ENCODE peak calls at places on chromosomes 7 and 10, in eight cellular contexts. One of them, this sample, is unnamed.

GRCh38 chr7:146146866-146147265 is 30.3 kb downstream of the CNTNAP2 start:
- DNase-seq in NCI-H1417: no peak
- DNase-seq in activated gamma-delta T cell treated with Interleukin-2 at 50 U/mL for 16 hours: no peak
- DNase-seq in occipital lobe: no peak
- DNase-seq in NCI-H2171 treated with DMSO at 0.1 percent for 48 hours: peak; percentile 41
- DNase-seq in PC-3: peak; percentile 32
- DNase-seq in GM23248: peak; percentile 2
- DNase-seq in T-helper 1 cell: no peak
- DNase-seq in this sample: no peak

GRCh38 chr10:32985341-32985764 is 27.3 kb upstream of the ITGB1 start:
- DNase-seq in NCI-H1417: no peak
- DNase-seq in activated gamma-delta T cell treated with Interleukin-2 at 50 U/mL for 16 hours: no peak
- DNase-seq in occipital lobe: no peak
- DNase-seq in NCI-H2171 treated with DMSO at 0.1 percent for 48 hours: no peak
- DNase-seq in PC-3: peak; percentile 47
- DNase-seq in GM23248: no peak
- DNase-seq in T-helper 1 cell: no peak
- DNase-seq in this sample: no peak

GRCh38 chr10:14397069-14397468 is 66.3 kb upstream of the FRMD4A start:
- DNase-seq in NCI-H1417: no peak
- DNase-seq in activated gamma-delta T cell treated with Interleukin-2 at 50 U/mL for 16 hours: no peak
- DNase-seq in occipital lobe: peak; percentile 49
- DNase-seq in NCI-H2171 treated with DMSO at 0.1 percent for 48 hours: no peak
- DNase-seq in PC-3: peak; percentile 45
- DNase-seq in GM23248: peak; percentile 93
- DNase-seq in T-helper 1 cell: no peak
- DNase-seq in this sample: peak; percentile 21

GRCh38 chr7:155458317-155459132 is 596 bp downstream of the EN2 start:
- DNase-seq in NCI-H1417: no peak
- DNase-seq in activated gamma-delta T cell treated with Interleukin-2 at 50 U/mL for 16 hours: no peak
- DNase-seq in occipital lobe: no peak
- DNase-seq in NCI-H2171 treated with DMSO at 0.1 percent for 48 hours: no peak
- DNase-seq in PC-3: no peak
- DNase-seq in GM23248: peak; percentile 21
- DNase-seq in T-helper 1 cell: no peak
- DNase-seq in this sample: no peak

GRCh38 chr10:31274310-31274709 is 44.7 kb upstream of the ZEB1 start:
- DNase-seq in NCI-H1417: no peak
- DNase-seq in activated gamma-delta T cell treated with Interleukin-2 at 50 U/mL for 16 hours: no peak
- DNase-seq in occipital lobe: no peak
- DNase-seq in NCI-H2171 treated with DMSO at 0.1 percent for 48 hours: no peak
- DNase-seq in PC-3: no peak
- DNase-seq in GM23248: peak; percentile 64
- DNase-seq in T-helper 1 cell: no peak
- DNase-seq in this sample: no peak

GRCh38 chr10:74991435-74991834 is 120.0 kb upstream of the SAMD8 start:
- DNase-seq in NCI-H1417: no peak
- DNase-seq in activated gamma-delta T cell treated with Interleukin-2 at 50 U/mL for 16 hours: no peak
- DNase-seq in occipital lobe: no peak
- DNase-seq in NCI-H2171 treated with DMSO at 0.1 percent for 48 hours: peak; percentile 34
- DNase-seq in PC-3: peak; percentile 97
- DNase-seq in GM23248: peak; percentile 45
- DNase-seq in T-helper 1 cell: no peak
- DNase-seq in this sample: no peak

GRCh38 chr7:129865093-129865931 is 87.4 kb downstream of the UBE2H start:
- DNase-seq in NCI-H1417: no peak
- DNase-seq in activated gamma-delta T cell treated with Interleukin-2 at 50 U/mL for 16 hours: no peak
- DNase-seq in occipital lobe: no peak
- DNase-seq in NCI-H2171 treated with DMSO at 0.1 percent for 48 hours: no peak
- DNase-seq in PC-3: no peak
- DNase-seq in GM23248: peak; percentile 42
- DNase-seq in T-helper 1 cell: no peak
- DNase-seq in this sample: no peak

GRCh38 chr10:133249094-133249780 is 11.6 kb downstream of the VENTX start:
- DNase-seq in NCI-H1417: no peak
- DNase-seq in activated gamma-delta T cell treated with Interleukin-2 at 50 U/mL for 16 hours: no peak
- DNase-seq in occipital lobe: no peak
- DNase-seq in NCI-H2171 treated with DMSO at 0.1 percent for 48 hours: no peak
- DNase-seq in PC-3: no peak
- DNase-seq in GM23248: no peak
- DNase-seq in T-helper 1 cell: no peak
- DNase-seq in this sample: no peak

GRCh38 chr10:133278577-133279265 is 2.1 kb upstream of the ADAM8 start:
- DNase-seq in NCI-H1417: peak; percentile 13
- DNase-seq in activated gamma-delta T cell treated with Interleukin-2 at 50 U/mL for 16 hours: peak; percentile 73
- DNase-seq in occipital lobe: no peak
- DNase-seq in NCI-H2171 treated with DMSO at 0.1 percent for 48 hours: no peak
- DNase-seq in PC-3: peak; percentile 89
- DNase-seq in GM23248: no peak
- DNase-seq in T-helper 1 cell: peak; percentile 50
- DNase-seq in this sample: no peak

GRCh38 chr10:104255244-104255981 is 721 bp downstream of the GSTO1 start:
- DNase-seq in NCI-H1417: no peak
- DNase-seq in activated gamma-delta T cell treated with Interleukin-2 at 50 U/mL for 16 hours: no peak
- DNase-seq in occipital lobe: no peak
- DNase-seq in NCI-H2171 treated with DMSO at 0.1 percent for 48 hours: peak; percentile 17
- DNase-seq in PC-3: peak; percentile 48
- DNase-seq in GM23248: peak; percentile 90
- DNase-seq in T-helper 1 cell: no peak
- DNase-seq in this sample: no peak

GRCh38 chr7:17131983-17132655 is 166.3 kb upstream of the AHR start:
- DNase-seq in NCI-H1417: no peak
- DNase-seq in activated gamma-delta T cell treated with Interleukin-2 at 50 U/mL for 16 hours: no peak
- DNase-seq in occipital lobe: no peak
- DNase-seq in NCI-H2171 treated with DMSO at 0.1 percent for 48 hours: no peak
- DNase-seq in PC-3: no peak
- DNase-seq in GM23248: no peak
- DNase-seq in T-helper 1 cell: no peak
- DNase-seq in this sample: no peak

GRCh38 chr7:73573276-73573675 is 5.1 kb downstream of the TBL2 start:
- DNase-seq in NCI-H1417: no peak
- DNase-seq in activated gamma-delta T cell treated with Interleukin-2 at 50 U/mL for 16 hours: no peak
- DNase-seq in occipital lobe: no peak
- DNase-seq in NCI-H2171 treated with DMSO at 0.1 percent for 48 hours: no peak
- DNase-seq in PC-3: no peak
- DNase-seq in GM23248: no peak
- DNase-seq in T-helper 1 cell: no peak
- DNase-seq in this sample: no peak

GRCh38 chr7:102439963-102440795 is 6.8 kb downstream of the ORAI2 start:
- DNase-seq in NCI-H1417: no peak
- DNase-seq in activated gamma-delta T cell treated with Interleukin-2 at 50 U/mL for 16 hours: no peak
- DNase-seq in occipital lobe: no peak
- DNase-seq in NCI-H2171 treated with DMSO at 0.1 percent for 48 hours: no peak
- DNase-seq in PC-3: peak; percentile 90
- DNase-seq in GM23248: peak; percentile 78
- DNase-seq in T-helper 1 cell: no peak
- DNase-seq in this sample: no peak

This sample was measured in tibial nerve.